ENCODE peak calls at places on chromosomes 2 and 18, in four cellular contexts. K, V, Y and G are unnamed samples.

GRCh38 chr2:1591978-1592907 is 152.1 kb downstream of the PXDN start:
- DNase-seq in V (peak; percentile 91), Y (peak; percentile 86), K (peak; percentile 72), G (peak; percentile 90)

GRCh38 chr2:240873805-240874714 is 5.4 kb downstream of the AGXT start:
- DNase-seq in V (no peak), K (no peak), Y (peak; percentile 62), G (no peak)

GRCh38 chr2:108583903-108584520 is 49.7 kb downstream of the LIMS1 start:
- DNase-seq in Y (no peak), K (no peak), V (peak; percentile 61), G (no peak)

GRCh38 chr2:159004849-159005248 is 36.4 kb downstream of the TANC1 start:
- DNase-seq in K (no peak), Y (no peak), V (no peak), G (no peak)

GRCh38 chr2:26985807-26986206 is 15.4 kb downstream of the MAPRE3 start:
- DNase-seq in Y (no peak), V (no peak), K (no peak), G (no peak)

GRCh38 chr2:126775300-126775985 is 119.5 kb downstream of the GYPC start:
- DNase-seq in Y (no peak), V (no peak), K (no peak), G (no peak)

GRCh38 chr2:186716899-186717811 is 23.3 kb downstream of the FAM171B start:
- DNase-seq in V (no peak), Y (no peak), K (no peak), G (no peak)

GRCh38 chr18:71939483-71939882 is 604.7 kb downstream of the CBLN2 start:
- DNase-seq in Y (no peak), V (no peak), K (no peak), G (no peak)

GRCh38 chr2:1708476-1709334 is 35.6 kb downstream of the PXDN start:
- DNase-seq in Y (no peak), V (no peak), K (no peak), G (peak; percentile 81)

GRCh38 chr2:129302815-129303214 is 676.7 kb upstream of the RAB6C start:
- DNase-seq in Y (no peak), V (no peak), K (no peak), G (no peak)

GRCh38 chr2:196182439-196183171 is 11.2 kb upstream of the STK17B start:
- DNase-seq in Y (no peak), K (no peak), V (no peak), G (no peak)

GRCh38 chr2:37689751-37690150 is 18.3 kb upstream of the CDC42EP3 start:
- DNase-seq in V (no peak), K (peak; percentile 24), Y (no peak), G (no peak)

GRCh38 chr2:12819098-12819465 is 102.3 kb downstream of the TRIB2 start:
- DNase-seq in K (peak; percentile 60), V (no peak), Y (no peak), G (no peak)

GRCh38 chr2:228433706-228434105 is 252.2 kb upstream of the SPHKAP start:
- DNase-seq in Y (no peak), V (no peak), K (no peak), G (no peak)

GRCh38 chr2:188293601-188294482 is 2.2 kb downstream of the GULP1 start:
- DNase-seq in K (peak; percentile 55), V (no peak), Y (no peak), G (no peak)

GRCh38 chr2:12363138-12363537 is 353.6 kb upstream of the TRIB2 start:
- DNase-seq in Y (no peak), K (no peak), V (no peak), G (no peak)

GRCh38 chr18:814300-815084 is 2.5 kb upstream of the YES1 start:
- DNase-seq in K (no peak), V (peak; percentile 53), Y (no peak), G (no peak)

GRCh38 chr18:53457068-53457467 is 767.4 kb downstream of the MBD2 start:
- DNase-seq in Y (no peak), K (no peak), V (no peak), G (no peak)

GRCh38 chr2:154455201-154455600 is 243.3 kb upstream of the KCNJ3 start:
- DNase-seq in Y (no peak), K (no peak), V (no peak), G (no peak)

GRCh38 chr2:143698888-143699570 is 569.8 kb downstream of the ARHGAP15 start:
- DNase-seq in Y (no peak), K (no peak), V (no peak), G (no peak)

GRCh38 chr2:36530178-36530982 is 67.6 kb downstream of the FEZ2 start:
- DNase-seq in Y (no peak), V (no peak), K (no peak), G (no peak)

GRCh38 chr2:207394812-207395534 is 134.8 kb upstream of the CREB1 start:
- DNase-seq in Y (no peak), V (no peak), K (no peak), G (no peak)

DNA sequence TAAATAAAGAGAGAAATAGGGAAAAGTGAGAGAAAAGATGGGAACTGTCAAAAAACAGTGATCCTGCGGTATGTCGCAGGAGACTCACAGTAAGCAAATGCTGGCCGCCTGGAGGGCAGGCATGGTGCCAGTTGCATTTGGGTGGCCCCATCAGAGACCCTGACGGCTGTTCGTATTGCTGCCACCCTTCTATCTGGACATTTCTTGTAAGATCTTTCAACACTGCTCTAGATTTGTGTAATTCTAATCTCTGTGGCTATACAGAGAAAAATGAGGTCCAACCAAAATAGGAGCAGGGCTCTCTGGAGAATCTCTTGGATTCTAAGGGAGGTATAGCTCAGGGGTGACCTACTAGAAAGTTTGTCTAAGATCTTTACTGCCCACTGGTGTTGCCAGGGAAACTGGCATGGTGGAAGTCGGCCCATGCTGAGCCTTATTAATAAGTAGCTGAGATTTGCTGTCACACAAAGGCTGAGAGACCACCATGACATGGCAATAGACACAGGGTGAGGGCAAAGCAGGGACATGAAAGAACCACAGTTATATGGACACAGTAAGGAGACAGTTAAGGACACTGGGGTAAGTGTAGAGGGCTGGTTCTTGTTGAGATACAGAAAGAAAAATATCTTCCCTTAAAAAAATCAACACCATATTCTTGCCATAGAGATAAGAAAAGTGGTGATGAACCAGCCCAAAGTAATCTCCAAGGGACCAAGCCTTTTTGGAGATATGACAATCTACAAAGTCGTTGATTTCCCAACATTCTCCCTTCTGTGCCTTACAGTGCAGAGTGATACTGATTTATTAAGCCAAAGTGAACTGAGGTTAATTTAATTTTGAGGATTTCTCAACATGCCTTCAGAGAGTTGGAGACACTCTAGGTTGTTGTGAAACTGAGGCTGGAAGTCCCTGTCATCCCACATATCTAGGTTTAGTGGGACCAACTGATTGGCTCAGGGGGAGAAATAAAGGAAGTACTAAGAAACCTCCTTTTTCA is 26.3 kb upstream of the FZD7 start:
- DNase-seq in V (no peak), K (peak; percentile 46), Y (peak; percentile 30), G (no peak)
- TF ChIP-seq CTCF in V (no peak), K (no peak), Y (no peak), G (peak; percentile 40)

DNA sequence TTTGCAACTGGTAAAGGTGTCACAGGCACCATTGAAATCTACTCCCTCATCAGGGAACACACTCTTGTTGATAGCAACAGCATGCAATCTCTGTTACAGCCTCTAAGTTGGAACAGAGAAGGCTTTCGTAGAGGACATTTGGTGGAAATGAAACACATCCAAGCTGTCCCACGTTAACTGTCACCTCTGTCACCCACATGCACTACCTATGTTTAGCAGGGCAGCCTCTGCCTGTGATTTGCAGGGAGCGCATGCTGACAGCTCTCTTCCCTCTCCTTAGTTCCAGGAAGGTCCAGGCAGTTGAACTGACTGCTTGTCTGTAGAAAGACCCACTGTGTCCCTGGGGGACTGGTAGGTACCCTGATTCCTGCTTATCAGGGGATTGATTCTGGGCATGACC is 306.8 kb downstream of the GBX2 start:
- DNase-seq in V (no peak), Y (no peak), K (no peak), G (no peak)
- TF ChIP-seq CTCF in V (no peak), Y (no peak), K (no peak), G (no peak)

DNA sequence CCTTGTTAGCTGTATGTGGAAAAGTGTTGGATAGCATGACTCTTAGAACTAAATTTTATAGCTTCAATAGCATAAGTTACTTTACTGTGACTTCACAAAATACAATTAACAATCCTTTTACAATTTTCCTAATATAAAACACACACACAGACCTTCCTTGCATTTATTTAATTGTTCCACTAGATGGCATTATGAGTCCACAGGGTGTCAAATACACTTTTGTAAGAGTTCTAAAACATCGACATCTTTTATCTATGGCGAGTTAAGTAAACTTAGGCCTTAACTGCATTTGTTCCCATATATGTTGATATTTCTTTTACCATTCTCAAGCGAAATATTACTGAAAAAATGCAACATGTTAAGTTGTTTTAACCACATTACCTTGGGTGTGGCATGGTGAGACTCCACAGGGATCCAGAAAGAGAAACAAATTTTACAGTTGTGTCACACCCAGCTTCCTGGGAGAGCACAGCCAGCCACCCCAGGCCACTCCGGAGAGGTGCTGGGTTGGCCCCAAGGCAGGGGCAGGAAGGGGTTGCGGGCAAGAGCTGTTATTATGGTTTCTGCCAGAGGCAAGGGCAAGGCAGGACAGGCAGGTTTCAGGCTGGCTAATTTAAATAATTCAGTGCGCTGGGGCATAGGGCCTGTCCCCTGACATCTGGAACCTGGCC is 312.4 kb upstream of the MC4R start:
- DNase-seq in K (no peak), V (no peak), Y (peak; percentile 27), G (no peak)
- TF ChIP-seq CTCF in K (peak; percentile 73), V (peak; percentile 78), Y (peak; percentile 29), G (peak; percentile 66)

GRCh38 chr18:63320041-63320689 is 596 bp upstream of the BCL2 start:
- DNase-seq in K (peak; percentile 85), Y (peak; percentile 95), V (peak; percentile 77), G (peak; percentile 86)
- TF ChIP-seq CTCF in K (peak; percentile 25), Y (peak; percentile 38), V (no peak), G (peak; percentile 25)

GRCh38 chr18:75247601-75248421 is 37.2 kb downstream of the TSHZ1 start:
- DNase-seq in Y (no peak), K (no peak), V (no peak), G (no peak)

GRCh38 chr18:75241705-75242104 is 31.1 kb downstream of the TSHZ1 start:
- DNase-seq in K (no peak), V (no peak), Y (no peak), G (no peak)

GRCh38 chr18:75247041-75247551 is 36.5 kb downstream of the TSHZ1 start:
- DNase-seq in Y (peak; percentile 33), K (no peak), V (no peak), G (no peak)

GRCh38 chr18:75244914-75245313 is 34.3 kb downstream of the TSHZ1 start:
- DNase-seq in V (no peak), K (no peak), Y (no peak), G (no peak)

GRCh38 chr18:75244336-75244735 is 33.7 kb downstream of the TSHZ1 start:
- DNase-seq in Y (peak; percentile 39), K (no peak), V (peak; percentile 62), G (no peak)
- TF ChIP-seq CTCF in Y (no peak), K (peak; percentile 52), V (peak; percentile 58), G (peak; percentile 20)

DNA sequence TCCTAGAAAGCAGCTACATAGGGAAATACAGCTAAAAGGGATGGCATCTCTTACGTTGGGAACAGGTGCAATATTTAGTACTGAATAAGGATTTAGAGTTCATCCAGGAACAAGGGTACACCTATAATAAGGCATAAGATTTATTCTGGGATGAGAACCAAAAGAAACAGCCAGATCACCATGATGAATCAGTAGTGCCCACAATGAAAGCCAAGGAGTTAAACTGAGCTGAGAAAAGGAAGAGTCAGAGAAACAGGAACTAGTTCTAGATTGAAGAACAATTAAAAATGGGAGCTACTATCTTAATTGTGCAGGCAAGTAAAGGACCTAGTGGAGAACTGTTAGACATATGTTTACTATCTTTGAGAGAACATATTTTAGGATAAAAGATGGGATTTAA is 692.3 kb downstream of the LRP1B start:
- DNase-seq in V (no peak), Y (no peak), K (no peak), G (no peak)
- TF ChIP-seq CTCF in V (no peak), Y (no peak), K (no peak), G (no peak)

GRCh38 chr2:145815933-145816332 is 1296.0 kb upstream of the ZEB2 start:
- DNase-seq in K (no peak), Y (no peak), V (no peak), G (no peak)
- TF ChIP-seq CTCF in K (no peak), Y (no peak), V (no peak), G (no peak)